ENCODE peak calls at places on chromosomes 3 and 15, in six cellular contexts. V, N, H, I, R and K are unnamed samples.

GRCh38 chr3:40690696-40691597 is 166.2 kb downstream of the ZNF621 start:
- DNase-seq in R (no peak), N (peak; percentile 87), V (peak; percentile 49), I (peak; percentile 94), H (no peak), K (peak; percentile 89)

GRCh38 chr3:187085933-187086332 is 53.4 kb downstream of the RPL39L start:
- DNase-seq in N (no peak), I (no peak), R (no peak), V (no peak), H (no peak), K (no peak)

GRCh38 chr3:27613846-27614500 is 108.2 kb downstream of the EOMES start:
- DNase-seq in N (no peak), V (peak; percentile 41), R (no peak), H (no peak), I (no peak), K (no peak)

GRCh38 chr3:141797167-141797773 is 34.1 kb downstream of the GRK7 start:
- DNase-seq in V (peak; percentile 82), N (peak; percentile 80), I (peak; percentile 71), R (peak; percentile 46), H (no peak), K (no peak)

GRCh38 chr3:95172549-95172948 is 1109.7 kb downstream of the NSUN3 start:
- DNase-seq in V (no peak), I (no peak), R (no peak), N (no peak), H (no peak), K (no peak)

GRCh38 chr3:120841264-120841663 is 66.7 kb upstream of the STXBP5L start:
- DNase-seq in R (no peak), I (no peak), N (no peak), H (no peak), V (no peak), K (no peak)

GRCh38 chr3:104886220-104886995 is 480.3 kb upstream of the ALCAM start:
- DNase-seq in I (no peak), H (no peak), N (no peak), V (no peak), R (peak; percentile 36), K (no peak)

GRCh38 chr15:91294795-91295194 is 194.7 kb downstream of the SV2B start:
- DNase-seq in R (no peak), V (no peak), N (no peak), H (no peak), I (no peak), K (no peak)

GRCh38 chr3:67083277-67083676 is 85.2 kb downstream of the KBTBD8 start:
- DNase-seq in H (peak; percentile 76), I (no peak), N (no peak), V (peak; percentile 11), R (peak; percentile 12), K (no peak)

GRCh38 chr3:71290301-71290700 is 293.2 kb downstream of the FOXP1 start:
- DNase-seq in N (no peak), V (no peak), R (no peak), I (no peak), H (no peak), K (no peak)

GRCh38 chr3:186530415-186530814 is 13.8 kb downstream of the CRYGS start:
- DNase-seq in R (no peak), I (no peak), N (no peak), V (no peak), H (peak; percentile 28), K (no peak)

GRCh38 chr15:98155356-98155755 is 194.9 kb downstream of the ARRDC4 start:
- DNase-seq in N (no peak), I (no peak), R (peak; percentile 3), H (no peak), V (no peak), K (no peak)

GRCh38 chr15:68526269-68526668 is 52.5 kb upstream of the CORO2B start:
- DNase-seq in V (no peak), R (peak; percentile 42), I (no peak), H (no peak), N (no peak), K (no peak)

GRCh38 chr3:143974181-143974876 is 2.7 kb downstream of the DIPK2A start:
- DNase-seq in V (no peak), N (no peak), I (no peak), H (no peak), R (peak; percentile 26), K (no peak)

GRCh38 chr3:135242285-135242684 is 447.2 kb downstream of the EPHB1 start:
- DNase-seq in R (no peak), I (no peak), V (no peak), H (no peak), N (no peak), K (no peak)

GRCh38 chr3:184560992-184561328 is 625 bp upstream of the EPHB3 start:
- DNase-seq in V (no peak), H (no peak), I (no peak), R (no peak), N (no peak), K (no peak)

GRCh38 chr3:34012102-34012461 is 213.7 kb downstream of the PDCD6IP start:
- DNase-seq in N (no peak), R (peak; percentile 98), V (peak; percentile 89), I (no peak), H (no peak), K (no peak)

GRCh38 chr3:16545413-16546185 is 32.1 kb upstream of the RFTN1 start:
- DNase-seq in R (no peak), I (no peak), H (no peak), V (no peak), N (no peak), K (no peak)

GRCh38 chr3:52313188-52313773 is 2.8 kb upstream of the DNAH1 start:
- DNase-seq in V (no peak), I (no peak), N (no peak), R (no peak), H (no peak), K (no peak)

GRCh38 chr3:13661121-13661520 is 112.2 kb downstream of the FBLN2 start:
- DNase-seq in R (no peak), N (no peak), V (no peak), I (no peak), H (no peak), K (no peak)

GRCh38 chr3:45104715-45105711 is 41.2 kb downstream of the CDCP1 start:
- DNase-seq in N (no peak), V (peak; percentile 61), I (no peak), R (peak; percentile 71), H (no peak), K (no peak)

GRCh38 chr3:160644491-160644890 is 32.5 kb upstream of the ARL14 start:
- DNase-seq in V (no peak), I (no peak), N (no peak), R (no peak), H (no peak), K (no peak)

GRCh38 chr3:153166206-153166605 is 4.2 kb downstream of the RAP2B start:
- DNase-seq in I (no peak), R (no peak), H (no peak), N (no peak), V (peak; percentile 44), K (no peak)

GRCh38 chr3:56855856-56856538 is 54.2 kb upstream of the ARHGEF3 start:
- DNase-seq in N (no peak), H (peak; percentile 57), R (no peak), I (no peak), V (peak; percentile 54), K (no peak)
- H3K27ac ChIP-seq in N (no peak overlapping the region), H (no peak overlapping the region), R (no peak overlapping the region), I (no peak overlapping the region), V (no peak overlapping the region), K (no peak overlapping the region)

DNA sequence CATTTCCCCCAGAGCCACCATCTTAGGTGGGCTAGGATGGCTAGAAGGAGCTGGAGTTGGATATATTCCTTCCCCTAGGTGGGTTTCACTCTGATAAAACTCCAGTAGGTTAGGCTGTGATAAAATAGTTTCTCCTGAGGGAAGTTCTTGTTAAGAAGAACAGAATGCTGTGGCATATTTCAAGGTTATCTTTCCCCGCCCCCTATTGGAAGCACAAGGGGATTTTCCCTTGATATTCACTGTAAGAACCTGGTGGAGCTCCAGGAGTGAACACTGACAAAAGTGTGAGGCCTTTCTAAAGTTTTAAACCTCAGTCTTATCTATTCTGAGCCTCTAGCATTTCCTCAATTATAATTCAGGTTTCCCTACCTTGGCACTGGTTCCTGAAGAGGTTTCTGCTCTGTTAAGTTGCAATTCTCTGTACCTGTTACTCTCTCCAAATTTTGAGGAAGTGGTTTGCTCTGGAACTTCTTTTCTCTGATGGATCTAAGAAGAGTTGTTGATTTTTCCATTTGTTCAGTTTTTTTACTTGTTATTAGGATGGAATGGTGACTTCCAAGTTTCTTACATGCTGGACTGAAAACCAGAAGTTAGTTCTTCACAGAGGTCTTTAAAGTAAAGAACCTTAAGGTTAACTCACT is 113.5 kb downstream of the GMPS start:
- DNase-seq in R (no peak), V (peak; percentile 13), N (no peak), H (no peak), I (no peak), K (no peak)
- TF ChIP-seq CTCF in R (no peak), V (no peak), N (no peak), H (no peak), I (no peak), K (no peak)

DNA sequence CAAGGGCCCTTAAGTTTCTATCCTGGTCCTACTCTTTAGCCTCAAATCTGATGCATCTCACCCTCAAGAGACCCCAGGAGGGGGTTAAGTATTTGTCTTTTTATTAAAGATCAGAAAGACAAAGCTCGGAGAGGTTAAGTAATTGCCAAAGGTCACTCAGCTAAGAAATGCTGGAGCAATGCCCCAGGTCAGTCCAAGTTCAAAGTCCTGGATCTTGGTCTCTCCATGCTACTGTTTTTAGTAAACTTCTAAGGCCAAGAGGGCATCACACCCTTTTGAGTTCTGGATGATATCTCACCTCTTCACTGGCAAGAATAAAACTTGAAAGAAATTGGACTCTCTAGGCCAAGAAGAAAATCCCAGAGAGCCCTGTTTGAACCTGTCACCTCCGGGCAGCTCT is 488.6 kb downstream of the MAGI1 start:
- DNase-seq in V (no peak), H (no peak), R (no peak), I (no peak), N (no peak), K (no peak)
- H3K27ac ChIP-seq in V (peak overlapping the region; percentile 48), H (no peak overlapping the region), R (no peak overlapping the region), I (no peak overlapping the region), N (no peak overlapping the region), K (no peak overlapping the region)

DNA sequence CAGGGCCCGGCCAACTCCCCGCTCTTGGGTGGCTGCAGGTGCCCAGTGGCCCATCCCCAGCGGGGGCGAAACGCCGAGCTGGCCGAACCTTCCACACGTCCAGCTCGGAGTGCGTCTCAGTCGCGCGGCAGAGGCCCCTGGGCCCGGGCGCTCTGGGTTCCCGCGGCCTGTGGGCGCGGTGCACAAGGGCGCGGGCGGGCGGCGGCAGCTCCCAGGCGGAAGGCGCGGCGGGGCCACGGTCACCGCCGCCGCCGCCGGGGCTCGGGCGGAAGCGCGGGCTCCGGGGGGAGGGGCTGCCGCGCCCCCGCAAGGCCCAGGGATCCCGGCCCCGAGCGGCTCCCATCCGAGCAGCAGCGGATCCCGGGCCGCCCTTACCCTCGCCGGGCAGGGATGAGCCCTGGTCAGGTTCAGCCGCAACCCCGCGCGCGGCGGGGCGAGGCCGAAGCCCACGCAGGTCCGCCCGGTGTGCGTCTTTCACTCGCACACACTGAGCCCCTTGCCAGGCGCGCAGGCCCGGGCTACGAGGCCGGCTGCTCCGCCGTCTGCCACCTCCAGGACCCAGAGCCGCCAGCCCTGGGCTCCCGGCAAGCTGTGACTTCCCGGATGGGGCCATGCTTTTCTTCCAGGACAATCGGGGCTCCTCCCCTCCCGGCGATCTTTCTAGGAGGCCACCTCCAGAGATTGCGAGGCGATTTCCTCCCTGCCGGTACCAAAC is 54.2 kb downstream of the CCDC54 start:
- DNase-seq in V (peak; percentile 67), H (peak; percentile 43), R (peak; percentile 70), N (peak; percentile 82), I (peak; percentile 86), K (peak; percentile 85)
- TF ChIP-seq CTCF in V (no peak), H (no peak), R (no peak), N (no peak), I (no peak), K (no peak)